ENCODE peak calls at places on chromosomes 4 and X, in ten cellular contexts. M, A, N, X, O, D, Y, R, T and I are unnamed samples.

GRCh38 chrX:150848914-150849365 is 49.5 kb downstream of the CD99L2 start:
- ATAC-seq in A (no peak), T (peak), D (peak), X (no peak), R (no peak), Y (no peak), O (no peak), M (peak), N (peak), I (peak)

GRCh38 chr4:5052726-5053425 is 1.6 kb downstream of the STK32B start:
- ATAC-seq in R (no peak), A (no peak), D (no peak), O (no peak), Y (no peak), N (no peak), M (peak), X (no peak), T (no peak), I (no peak)

GRCh38 chr4:5884804-5885203 is 8.1 kb downstream of the CRMP1 start:
- ATAC-seq in A (no peak), D (no peak), N (no peak), T (no peak), R (no peak), Y (peak), X (no peak), M (no peak), O (no peak), I (no peak)

GRCh38 chr4:83231620-83232056 is 53.0 kb downstream of the COQ2 start:
- ATAC-seq in A (peak), M (peak), N (peak), Y (peak), R (no peak), D (no peak), X (peak), T (peak), O (no peak), I (peak)

GRCh38 chr4:101155859-101156430 is 191.4 kb downstream of the PPP3CA start:
- ATAC-seq in D (no peak), O (no peak), X (no peak), M (peak), Y (peak), T (no peak), N (peak), R (no peak), A (no peak), I (peak)

GRCh38 chrX:70079870-70080269 is 17.6 kb downstream of the OTUD6A start:
- ATAC-seq in N (no peak), Y (no peak), X (no peak), A (no peak), R (no peak), O (no peak), T (no peak), M (no peak), D (no peak), I (no peak)

GRCh38 chr4:23614284-23614892 is 275.5 kb downstream of the PPARGC1A start:
- ATAC-seq in Y (no peak), N (peak), D (peak), T (peak), M (peak), X (no peak), O (no peak), R (peak), A (peak), I (peak)

GRCh38 chr4:184313058-184313709 is 95.5 kb upstream of the ENPP6 start:
- ATAC-seq in M (peak), D (no peak), A (no peak), Y (peak), N (peak), O (no peak), X (no peak), R (no peak), T (no peak), I (peak)

GRCh38 chr4:86130160-86130933 is 229.5 kb downstream of the MAPK10 start:
- ATAC-seq in A (no peak), X (no peak), N (no peak), R (no peak), T (no peak), M (no peak), Y (no peak), O (no peak), D (no peak), I (no peak)

GRCh38 chrX:47143894-47144625 is 442 bp downstream of the NDUFB11 start:
- ATAC-seq in T (peak), Y (peak), X (peak), D (peak), R (peak), M (peak), A (no peak), O (peak), N (no peak), I (no peak)

GRCh38 chr4:79650794-79651431 is 242.9 kb upstream of the GK2 start:
- ATAC-seq in D (no peak), M (peak), A (peak), X (no peak), O (peak), N (peak), R (no peak), Y (peak), T (peak), I (peak)

GRCh38 chrX:44997888-44998287 is 124.9 kb downstream of the KDM6A start:
- ATAC-seq in D (no peak), R (no peak), M (no peak), X (no peak), N (peak), A (no peak), O (no peak), Y (peak), T (no peak), I (peak)

GRCh38 chr4:102586002-102586643 is 85.0 kb downstream of the NFKB1 start:
- ATAC-seq in O (no peak), D (no peak), N (peak), R (no peak), A (peak), T (no peak), Y (peak), M (peak), X (peak), I (peak)

GRCh38 chr4:99507349-99507748 is 3.5 kb upstream of the C4orf17 start:
- ATAC-seq in R (no peak), O (no peak), T (no peak), M (peak), Y (no peak), D (no peak), A (no peak), X (peak), N (peak), I (peak)

GRCh38 chr4:48196758-48197504 is 62.9 kb upstream of the TXK start:
- ATAC-seq in X (no peak), R (no peak), N (no peak), D (no peak), M (no peak), Y (peak), T (no peak), O (no peak), A (no peak), I (no peak)

GRCh38 chrX:20267924-20268701 is 1.4 kb upstream of the RPS6KA3 start:
- ATAC-seq in A (no peak), O (no peak), T (peak), D (no peak), X (no peak), Y (no peak), N (no peak), R (peak), M (no peak), I (no peak)

GRCh38 chrX:32185160-32185559 is 1026.2 kb downstream of the DMD start:
- ATAC-seq in A (no peak), M (no peak), O (no peak), R (no peak), T (no peak), X (no peak), D (no peak), Y (no peak), N (no peak), I (no peak)

GRCh38 chrX:38968817-38969216 is 167.6 kb downstream of the MID1IP1 start:
- ATAC-seq in X (no peak), T (no peak), M (no peak), D (no peak), A (no peak), O (peak), R (peak), N (no peak), Y (no peak), I (no peak)

GRCh38 chr4:186684889-186685309 is 38.8 kb downstream of the FAT1 start:
- ATAC-seq in R (no peak), D (no peak), M (no peak), X (no peak), T (peak), A (no peak), O (no peak), Y (no peak), N (no peak), I (no peak)

GRCh38 chr4:54090804-54091623 is 8.9 kb upstream of the GSX2 start:
- ATAC-seq in T (peak), X (peak), D (peak), R (peak), M (peak), Y (peak), O (peak), N (peak), A (peak), I (peak)

GRCh38 chrX:19866626-19867410 is 20.6 kb downstream of the SH3KBP1 start:
- ATAC-seq in O (no peak), X (no peak), R (no peak), Y (no peak), N (peak), A (peak), T (no peak), M (no peak), D (no peak), I (no peak)

GRCh38 chr4:102308032-102308799 is 37.1 kb downstream of the SLC39A8 start:
- ATAC-seq in O (no peak), T (peak), X (no peak), A (peak), D (peak), Y (no peak), R (no peak), M (peak), N (peak), I (no peak)

GRCh38 chrX:79147477-79147876 is 3.0 kb downstream of the GPR174 start:
- ATAC-seq in O (no peak), M (peak), R (no peak), N (peak), X (no peak), D (no peak), T (no peak), A (no peak), Y (no peak), I (peak)

GRCh38 chr4:73777612-73778011 is 37.2 kb downstream of the CXCL8 start:
- ATAC-seq in N (no peak), D (no peak), T (no peak), O (no peak), Y (no peak), M (no peak), R (peak), X (no peak), A (no peak), I (no peak)

GRCh38 chr4:113919611-113920010 is 59.8 kb downstream of the ARSJ start:
- ATAC-seq in Y (no peak), N (no peak), D (no peak), O (no peak), X (no peak), M (no peak), A (no peak), T (no peak), R (no peak), I (no peak)

GRCh38 chr4:38467296-38467695 is 196.7 kb upstream of the KLF3 start:
- ATAC-seq in T (no peak), A (no peak), N (no peak), X (no peak), O (no peak), D (no peak), Y (no peak), M (no peak), R (no peak), I (no peak)

GRCh38 chrX:2666491-2666890 is 24.6 kb upstream of the CD99 start:
- ATAC-seq in X (no peak), O (no peak), R (no peak), Y (no peak), M (no peak), A (no peak), T (no peak), N (no peak), D (no peak), I (no peak)

GRCh38 chrX:30951003-30951402 is 61.9 kb upstream of the TAB3 start:
- ATAC-seq in Y (no peak), A (no peak), X (no peak), M (no peak), D (no peak), T (peak), R (no peak), N (no peak), O (no peak), I (no peak)

GRCh38 chr4:186820371-186820990 is 96.8 kb upstream of the FAT1 start:
- ATAC-seq in Y (no peak), D (peak), R (no peak), A (no peak), M (no peak), T (peak), O (no peak), N (no peak), X (no peak), I (no peak)

GRCh38 chr4:180866933-180867643 is 1376.1 kb upstream of the TENM3 start:
- ATAC-seq in O (peak), M (peak), R (no peak), X (no peak), T (no peak), N (no peak), A (no peak), Y (no peak), D (no peak), I (no peak)

GRCh38 chr4:23952258-23952657 is 62.4 kb upstream of the PPARGC1A start:
- ATAC-seq in N (no peak), R (no peak), T (no peak), A (no peak), M (no peak), O (no peak), X (no peak), Y (no peak), D (no peak), I (no peak)